ENCODE peak calls at places on chromosomes 7 and 10, in nine cellular contexts. Z is HL-60, Y is A549, L is HCT116, H is Panc1, K is HepG2, Q is GM12878, N is K562, U is SK-N-SH. F is an unnamed sample.

GRCh38 chr10:44991571-44991970 is 9.2 kb upstream of the ZNF22 start:
- DNase-seq in U (no peak), N (no peak), H (no peak), Y (no peak), Q (no peak), Z (no peak), L (no peak), K (no peak), F (no peak)

GRCh38 chr7:71793251-71793650 is 618.9 kb downstream of the CALN1 start:
- DNase-seq in K (no peak), Y (no peak), Q (no peak), N (no peak), Z (no peak), H (peak), L (no peak), U (no peak), F (no peak)

GRCh38 chr7:22849158-22849557 is 26.5 kb upstream of the TOMM7 start:
- DNase-seq in Z (no peak), U (no peak), L (no peak), Q (no peak), Y (no peak), H (no peak), N (no peak), K (no peak), F (no peak)

GRCh38 chr7:55177068-55177530 is 158.3 kb downstream of the EGFR start:
- DNase-seq in U (no peak), Y (no peak), H (no peak), K (no peak), Z (no peak), N (no peak), Q (no peak), L (no peak), F (no peak)

GRCh38 chr7:105389090-105389650 is 449 bp upstream of the SRPK2 start:
- DNase-seq in Y (peak), Z (peak), N (no peak), H (no peak), Q (no peak), L (peak), K (peak), U (no peak), F (peak)

GRCh38 chr7:90403174-90404113 is at the start of gene CLDN12:
- DNase-seq in Y (peak), L (peak), Q (peak), N (peak), Z (peak), H (peak), K (peak), U (peak), F (peak)

GRCh38 chr10:3385487-3385886 is 212.9 kb upstream of the PITRM1 start:
- DNase-seq in U (no peak), L (no peak), Y (no peak), Q (no peak), N (no peak), Z (no peak), H (no peak), K (no peak), F (no peak)

GRCh38 chr7:43071604-43072003 is 40.8 kb upstream of the HECW1 start:
- DNase-seq in Y (peak), H (no peak), N (peak), L (peak), U (peak), Z (no peak), K (no peak), Q (no peak), F (peak)

GRCh38 chr7:127652333-127653248 is 597 bp downstream of the SND1 start:
- DNase-seq in H (no peak), Q (no peak), L (no peak), U (no peak), Y (peak), K (no peak), Z (no peak), N (peak), F (peak)

GRCh38 chr7:94971051-94971867 is 63.9 kb downstream of the PPP1R9A start:
- DNase-seq in H (no peak), Q (no peak), Z (no peak), Y (peak), U (no peak), L (no peak), K (peak), N (no peak), F (no peak)

GRCh38 chr7:1964913-1965578 is 267.7 kb downstream of the MAD1L1 start:
- DNase-seq in Y (no peak), L (no peak), Z (no peak), N (no peak), K (no peak), U (no peak), Q (no peak), H (no peak), F (no peak)

GRCh38 chr10:3480281-3480999 is 304.6 kb downstream of the KLF6 start:
- DNase-seq in U (no peak), Q (no peak), H (no peak), N (no peak), L (no peak), Y (no peak), Z (no peak), K (no peak), F (no peak)

GRCh38 chr10:93378039-93378438 is 104.1 kb downstream of the MYOF start:
- DNase-seq in K (no peak), H (no peak), L (no peak), Q (no peak), Y (no peak), Z (no peak), N (no peak), U (no peak), F (no peak)

GRCh38 chr10:61904711-61905445 is 3.4 kb downstream of the ARID5B start:
- DNase-seq in K (peak), Z (no peak), U (peak), H (peak), Q (peak), L (no peak), Y (peak), N (peak), F (peak)

GRCh38 chr7:148697950-148698396 is 730 bp upstream of the CUL1 start:
- DNase-seq in Z (no peak), N (no peak), Y (no peak), L (no peak), Q (no peak), K (no peak), H (no peak), U (no peak), F (peak)

GRCh38 chr10:29955308-29955935 is 104.0 kb downstream of the JCAD start:
- DNase-seq in L (no peak), K (no peak), Z (no peak), Y (peak), N (no peak), Q (no peak), U (no peak), H (no peak), F (peak)

GRCh38 chr7:106563466-106564150 is 97.3 kb downstream of the CCDC71L start:
- DNase-seq in L (no peak), Y (no peak), Q (no peak), K (no peak), Z (no peak), N (no peak), U (no peak), H (no peak), F (no peak)

GRCh38 chr10:131825150-131825907 is 75.5 kb upstream of the PPP2R2D start:
- DNase-seq in N (no peak), K (no peak), Q (no peak), H (no peak), L (no peak), Y (no peak), U (no peak), Z (no peak), F (no peak)

GRCh38 chr7:141417506-141417905 is 133.7 kb upstream of the AGK start:
- DNase-seq in H (no peak), Q (no peak), Z (no peak), K (no peak), N (no peak), Y (no peak), U (no peak), L (no peak), F (no peak)

GRCh38 chr7:6208573-6209328 is 63.7 kb downstream of the CYTH3 start:
- DNase-seq in H (no peak), N (no peak), K (no peak), Q (no peak), Z (no peak), Y (no peak), U (no peak), L (no peak), F (no peak)

GRCh38 chr10:77516575-77516974 is 121.0 kb downstream of the KCNMA1 start:
- DNase-seq in Y (no peak), L (no peak), K (no peak), U (no peak), Z (no peak), H (no peak), N (no peak), Q (no peak), F (no peak)
- TF ChIP-seq REST in Y (no peak), L (no peak), K (no peak), U (no peak), Z (no peak), H (no peak), N (no peak), Q (no peak), F (no peak)

DNA sequence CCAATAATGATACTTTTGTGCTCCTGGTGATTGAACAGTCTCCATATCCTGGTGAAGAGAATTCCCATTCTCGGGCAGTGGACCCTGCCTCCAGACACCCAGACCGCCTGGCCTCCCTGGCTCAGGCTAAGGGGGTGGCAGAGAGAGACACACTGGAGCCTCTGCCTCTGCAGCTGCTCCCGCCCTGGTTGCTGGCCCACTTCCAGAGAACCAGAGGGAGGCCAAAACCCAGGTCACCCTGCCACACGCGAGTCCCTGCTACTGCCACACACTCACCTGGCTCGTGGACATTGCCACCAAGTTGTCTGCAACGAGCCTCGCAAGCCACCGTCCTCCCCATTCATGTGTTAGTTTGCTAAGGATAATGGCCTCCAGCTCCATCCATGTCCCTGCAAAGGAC is 221.8 kb downstream of the HPSE2 start:
- DNase-seq in L (no peak), Z (no peak), Q (no peak), H (no peak), U (no peak), Y (no peak), N (no peak), K (no peak), F (no peak)
- TF ChIP-seq REST in L (no peak), Z (no peak), Q (no peak), H (no peak), U (no peak), Y (no peak), N (no peak), K (no peak), F (no peak)

DNA sequence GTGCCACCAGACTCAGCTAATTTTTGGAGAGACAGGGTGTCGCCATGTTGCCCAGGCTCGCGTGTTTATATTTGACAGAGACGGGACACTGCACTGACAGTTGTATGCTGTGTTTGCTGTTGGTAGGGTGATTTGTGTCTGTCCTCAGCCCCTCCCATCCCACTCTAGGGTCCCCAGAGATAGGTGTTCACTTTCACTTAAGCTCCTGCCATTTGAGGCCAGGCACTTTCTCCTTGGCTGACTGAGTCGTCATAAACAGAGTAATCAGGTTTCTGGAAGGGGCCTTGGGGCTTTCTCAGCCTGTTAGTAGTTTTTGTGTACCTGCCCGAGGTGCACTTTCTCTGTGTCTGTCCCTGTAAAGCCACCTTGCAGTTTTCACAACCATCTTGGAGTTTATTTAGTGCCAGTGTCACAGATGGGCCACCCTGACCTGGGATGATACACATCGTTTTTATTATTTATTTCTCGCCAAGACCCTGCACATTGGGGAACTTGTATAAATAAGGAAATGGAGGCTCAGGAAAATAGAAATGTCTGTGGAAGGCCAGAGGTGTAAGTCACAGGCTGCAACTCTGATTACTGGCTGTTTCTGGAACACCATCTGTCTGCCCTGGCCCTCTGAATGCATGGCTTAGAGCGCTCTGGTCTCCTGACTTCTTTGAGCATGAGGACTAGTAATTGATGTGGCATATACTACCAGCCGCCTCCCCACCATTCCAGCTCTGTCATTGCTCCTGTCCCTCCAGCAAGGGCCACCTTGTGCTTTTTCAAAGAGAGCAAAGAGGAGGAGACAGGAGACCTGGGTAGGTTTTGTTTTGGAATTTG is 81.9 kb upstream of the PDCD4 start:
- DNase-seq in Q (no peak), N (no peak), Z (no peak), Y (no peak), H (no peak), U (no peak), L (no peak), K (no peak), F (no peak)
- TF ChIP-seq REST in Q (no peak), N (no peak), Z (no peak), Y (no peak), H (no peak), U (no peak), L (no peak), K (no peak), F (no peak)

GRCh38 chr10:53749439-53749838 is 976.9 kb upstream of the MBL2 start:
- DNase-seq in L (no peak), Q (no peak), Z (no peak), U (no peak), H (no peak), K (no peak), N (no peak), Y (no peak), F (no peak)

DNA sequence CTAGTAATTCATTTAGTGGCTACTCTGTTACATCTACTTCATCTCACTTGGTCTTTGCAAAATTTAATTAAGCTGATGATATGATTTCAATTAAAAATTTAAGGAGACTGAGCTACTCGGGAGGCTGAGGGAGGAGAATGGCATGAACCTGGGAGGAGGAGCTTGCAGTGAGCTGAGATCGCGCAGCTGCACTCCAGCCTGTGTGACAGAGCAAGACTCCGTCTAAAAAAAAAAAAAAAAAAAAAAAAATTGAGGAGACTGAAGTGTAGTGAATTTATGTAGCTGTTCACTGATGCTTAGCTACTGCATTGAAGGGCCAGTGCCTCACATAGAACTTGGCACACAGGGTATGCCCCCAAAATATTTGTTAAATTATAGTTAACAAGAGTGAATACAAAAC is 982.3 kb upstream of the MBL2 start:
- DNase-seq in H (no peak), Y (no peak), U (no peak), K (no peak), Z (no peak), L (no peak), Q (no peak), N (no peak), F (peak)
- TF ChIP-seq REST in H (no peak), Y (no peak), U (no peak), K (no peak), Z (no peak), L (no peak), Q (no peak), N (no peak), F (no peak)

GRCh38 chr7:31192996-31193395 is 140.9 kb downstream of the ADCYAP1R1 start:
- DNase-seq in K (peak), Q (no peak), L (peak), Z (no peak), Y (peak), H (peak), N (peak), U (peak), F (peak)
- TF ChIP-seq REST in K (no peak), Q (no peak), L (no peak), Z (no peak), Y (no peak), H (no peak), N (no peak), U (no peak), F (no peak)

GRCh38 chr7:131945948-131946525 is 389.6 kb upstream of the PODXL start:
- DNase-seq in U (peak), Q (no peak), N (no peak), L (no peak), Y (no peak), K (no peak), H (no peak), Z (no peak), F (peak)
- TF ChIP-seq REST in U (no peak), Q (no peak), N (no peak), L (no peak), Y (no peak), K (no peak), H (no peak), Z (no peak), F (no peak)

GRCh38 chr7:34158754-34159153 is 253.4 kb downstream of the BMPER start:
- DNase-seq in U (peak), H (no peak), L (no peak), Y (peak), N (no peak), Z (no peak), K (peak), Q (no peak), F (peak)

GRCh38 chr7:34158311-34158710 is 253.0 kb downstream of the BMPER start:
- DNase-seq in Z (no peak), Y (no peak), Q (no peak), H (no peak), N (no peak), U (no peak), K (no peak), L (no peak), F (no peak)

GRCh38 chr7:34162017-34162565 is 256.8 kb downstream of the BMPER start:
- DNase-seq in Z (no peak), U (no peak), Q (no peak), K (no peak), Y (no peak), N (no peak), L (no peak), H (no peak), F (no peak)

GRCh38 chr7:34162676-34163075 is 257.3 kb downstream of the BMPER start:
- DNase-seq in N (no peak), L (no peak), U (no peak), Q (no peak), K (no peak), H (no peak), Y (no peak), Z (no peak), F (no peak)

DNA sequence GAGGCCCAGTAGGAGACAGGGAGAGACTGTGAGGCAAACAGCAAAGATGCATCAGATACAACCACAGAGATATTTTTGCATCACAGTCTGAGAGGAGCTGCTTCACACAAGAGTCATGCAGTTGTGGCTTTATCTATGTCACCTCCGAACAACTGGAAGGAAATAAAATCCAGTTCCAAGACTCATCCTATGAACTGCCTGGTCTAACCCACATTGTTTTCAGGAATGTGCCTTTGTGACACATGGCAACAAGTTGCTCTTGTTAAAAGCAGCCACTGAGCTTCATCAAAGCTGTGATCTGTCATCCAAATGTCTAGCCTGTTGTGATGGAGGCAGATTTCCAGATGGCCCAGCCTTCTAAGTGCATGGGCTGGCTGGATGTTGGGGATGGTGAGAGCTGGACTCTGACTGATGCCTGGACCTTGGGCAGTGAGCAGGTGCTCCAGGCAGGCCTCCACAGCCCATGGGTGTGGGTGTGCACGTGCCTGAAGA is 255.0 kb downstream of the BMPER start:
- DNase-seq in Y (no peak), Z (no peak), U (no peak), Q (no peak), H (no peak), N (no peak), L (no peak), K (no peak), F (no peak)
- TF ChIP-seq REST in Y (no peak), Z (no peak), U (no peak), Q (no peak), H (no peak), N (no peak), L (no peak), K (no peak), F (no peak)

DNA sequence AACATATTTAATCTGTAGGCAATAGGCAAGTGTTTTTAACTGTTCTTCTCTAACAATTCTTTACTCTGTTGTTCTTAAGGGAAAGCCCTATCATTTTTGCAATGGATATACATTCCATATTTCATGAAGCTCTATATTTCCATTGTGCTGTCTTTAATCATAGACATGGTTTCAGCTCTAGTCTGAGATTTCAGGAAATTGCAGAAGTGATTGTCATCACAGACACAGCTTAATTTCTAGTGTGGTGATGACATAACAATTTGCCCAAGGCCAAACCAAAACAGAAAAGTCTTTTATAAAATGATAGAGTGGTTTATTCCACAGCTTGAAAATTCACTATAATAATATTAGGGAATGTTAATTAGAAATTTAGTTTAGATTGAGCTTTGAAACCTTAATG is 494.1 kb upstream of the SEMA3A start:
- DNase-seq in U (no peak), N (no peak), L (no peak), K (no peak), Y (no peak), H (no peak), Q (no peak), Z (no peak), F (no peak)
- TF ChIP-seq REST in U (no peak), N (no peak), L (no peak), K (no peak), Y (no peak), H (no peak), Q (no peak), Z (no peak), F (no peak)